ENCODE peak calls at places on chromosome 2, in five cellular contexts. G is lung, V is HS-5, B is fibroblast of villous mesenchyme, U is HuH-7.5. K is an unnamed sample.

GRCh38 chr2:37323770-37324535 is 680 bp downstream of the PRKD3 start:
- DNase-seq in U (no peak), G (no peak), B (peak), V (no peak), K (no peak)

GRCh38 chr2:240644171-240644651 is 18.9 kb downstream of the GPR35 start:
- DNase-seq in V (no peak), B (no peak), U (no peak), G (peak), K (no peak)

GRCh38 chr2:85132392-85132791 is 800 bp upstream of the TCF7L1 start:
- DNase-seq in V (no peak), G (no peak), B (no peak), U (peak), K (no peak)

GRCh38 chr2:156333274-156333950 is 891 bp upstream of the NR4A2 start:
- DNase-seq in G (no peak), B (no peak), U (peak), V (no peak), K (no peak)

GRCh38 chr2:220334210-220334609 is 706.8 kb downstream of the SLC4A3 start:
- DNase-seq in V (no peak), U (no peak), G (no peak), B (no peak), K (no peak)

GRCh38 chr2:101724113-101724450 is 26.6 kb downstream of the MAP4K4 start:
- DNase-seq in G (no peak), U (no peak), B (no peak), V (no peak), K (no peak)

GRCh38 chr2:75065402-75066008 is 107.1 kb downstream of the POLE4 start:
- DNase-seq in B (no peak), V (no peak), G (no peak), U (no peak), K (no peak)

GRCh38 chr2:233841183-233841582 is 13.2 kb downstream of the HJURP start:
- DNase-seq in V (no peak), U (no peak), G (no peak), B (no peak), K (no peak)

GRCh38 chr2:62505649-62506420 is at the start of gene TMEM17:
- DNase-seq in V (peak), G (peak), U (peak), B (peak), K (no peak)

GRCh38 chr2:214465386-214466146 is 54.7 kb downstream of the VWC2L start:
- DNase-seq in V (peak), G (no peak), B (peak), U (peak), K (no peak)

GRCh38 chr2:171703574-171704347 is 16.5 kb downstream of the DYNC1I2 start:
- DNase-seq in G (no peak), U (peak), B (peak), V (no peak), K (no peak)

GRCh38 chr2:66665124-66665984 is 230.4 kb downstream of the MEIS1 start:
- DNase-seq in V (no peak), B (peak), U (no peak), G (no peak), K (no peak)

GRCh38 chr2:240998706-240999000 is 235 bp downstream of the SNED1 start:
- DNase-seq in V (no peak), U (no peak), G (peak), B (no peak), K (no peak)

GRCh38 chr2:128237911-128238697 is 80.6 kb downstream of the HS6ST1 start:
- DNase-seq in B (no peak), U (no peak), V (no peak), G (no peak), K (no peak)

GRCh38 chr2:133235959-133236358 is 332.3 kb downstream of the NCKAP5 start:
- DNase-seq in V (peak), B (no peak), G (no peak), U (no peak), K (no peak)

GRCh38 chr2:181459646-181460045 is 2.5 kb downstream of the ITGA4 start:
- DNase-seq in G (no peak), B (peak), V (no peak), U (no peak), K (no peak)

GRCh38 chr2:205769879-205770278 is 87.6 kb downstream of the NRP2 start:
- DNase-seq in G (no peak), V (no peak), U (no peak), B (no peak), K (no peak)

GRCh38 chr2:19685713-19686112 is 216.1 kb downstream of the TTC32 start:
- DNase-seq in G (no peak), B (no peak), V (no peak), U (no peak), K (no peak)

GRCh38 chr2:212052412-212053159 is 486.0 kb downstream of the ERBB4 start:
- DNase-seq in V (peak), U (no peak), B (no peak), G (no peak), K (no peak)

GRCh38 chr2:88350641-88351601 is 101.6 kb downstream of the FOXI3 start:
- DNase-seq in G (peak), V (no peak), B (peak), U (peak), K (peak)

GRCh38 chr2:205684871-205685313 is 2.6 kb downstream of the NRP2 start:
- DNase-seq in U (no peak), G (no peak), V (no peak), B (no peak), K (no peak)